ENCODE peak calls at places on chromosomes 5 and 9, in six cellular contexts. P is coronary artery, C is endothelial cell, F is PC-3, Y is IMR-90, D is GM06990. U is an unnamed sample.

GRCh38 chr5:7094626-7095025 is 301.3 kb upstream of the ADCY2 start:
- DNase-seq in P (no peak), C (peak), F (peak), Y (no peak), D (no peak), U (no peak)

GRCh38 chr9:128166169-128166568 is 6.1 kb downstream of the BBLN start:
- DNase-seq in P (no peak), C (no peak), F (no peak), Y (no peak), D (no peak), U (no peak)

GRCh38 chr5:644971-645370 is 32.8 kb downstream of the CEP72 start:
- DNase-seq in P (no peak), C (no peak), F (no peak), Y (no peak), D (no peak), U (no peak)

GRCh38 chr5:74873525-74874249 is 7.5 kb upstream of the FAM169A start:
- DNase-seq in P (no peak), C (no peak), F (no peak), Y (no peak), D (no peak), U (no peak)

GRCh38 chr5:125422342-125422741 is 675.9 kb upstream of the ZNF608 start:
- DNase-seq in P (no peak), C (no peak), F (no peak), Y (no peak), D (no peak), U (no peak)

GRCh38 chr5:71482132-71482531 is 26.7 kb downstream of the BDP1 start:
- DNase-seq in P (no peak), C (no peak), F (peak), Y (peak), D (no peak), U (no peak)

GRCh38 chr5:180069589-180070247 is 1.8 kb downstream of the RNF130 start:
- DNase-seq in P (no peak), C (no peak), F (peak), Y (no peak), D (no peak), U (no peak)

GRCh38 chr9:109256381-109256780 is 64.5 kb downstream of the EPB41L4B start:
- DNase-seq in P (no peak), C (no peak), F (no peak), Y (peak), D (no peak), U (no peak)

GRCh38 chr5:143564417-143564816 is 160.9 kb upstream of the NR3C1 start:
- DNase-seq in P (no peak), C (no peak), F (no peak), Y (no peak), D (peak), U (peak)

GRCh38 chr5:52356311-52356918 is 431.3 kb upstream of the ITGA1 start:
- DNase-seq in P (no peak), C (no peak), F (peak), Y (peak), D (no peak), U (no peak)

GRCh38 chr5:180521591-180521990 is 27.4 kb downstream of the CNOT6 start:
- DNase-seq in P (no peak), C (no peak), F (no peak), Y (no peak), D (no peak), U (no peak)

GRCh38 chr9:130331573-130331972 is 66.0 kb downstream of the HMCN2 start:
- DNase-seq in P (no peak), C (no peak), F (no peak), Y (peak), D (no peak), U (no peak)

GRCh38 chr5:135392256-135392655 is 6.8 kb downstream of the MACROH2A1 start:
- DNase-seq in P (no peak), C (no peak), F (no peak), Y (peak), D (no peak), U (no peak)

GRCh38 chr5:77698920-77699319 is 60.4 kb upstream of the OTP start:
- DNase-seq in P (no peak), C (no peak), F (no peak), Y (no peak), D (no peak), U (no peak)

GRCh38 chr5:168076561-168076991 is 214.9 kb upstream of the WWC1 start:
- DNase-seq in P (no peak), C (peak), F (peak), Y (peak), D (no peak), U (no peak)

GRCh38 chr5:10469253-10470030 is 27.8 kb downstream of the ROPN1L start:
- DNase-seq in P (no peak), C (no peak), F (peak), Y (peak), D (no peak), U (no peak)

GRCh38 chr9:123933801-123934200 is 3.9 kb upstream of the DENND1A start:
- DNase-seq in P (no peak), C (no peak), F (peak), Y (no peak), D (no peak), U (no peak)

GRCh38 chr9:115016369-115016768 is 86.0 kb upstream of the TNFSF8 start:
- DNase-seq in P (no peak), C (no peak), F (no peak), Y (no peak), D (no peak), U (no peak)

GRCh38 chr9:92506184-92506857 is 24.0 kb upstream of the ASPN start:
- DNase-seq in P (peak), C (no peak), F (peak), Y (peak), D (no peak), U (no peak)

GRCh38 chr5:178376906-178377582 is 144.4 kb upstream of the PHYKPL start:
- DNase-seq in P (no peak), C (no peak), F (no peak), Y (peak), D (no peak), U (no peak)

GRCh38 chr9:111940697-111941096 is 44.1 kb downstream of the UGCG start:
- DNase-seq in P (no peak), C (no peak), F (peak), Y (peak), D (no peak), U (no peak)

GRCh38 chr9:108416321-108416720 is 439.5 kb downstream of the ACTL7B start:
- DNase-seq in P (no peak), C (no peak), F (peak), Y (peak), D (no peak), U (no peak)

GRCh38 chr9:114437401-114437893 is 49.7 kb upstream of the AKNA start:
- DNase-seq in P (peak), C (no peak), F (no peak), Y (no peak), D (no peak), U (no peak)

GRCh38 chr5:38258037-38258318 is 381 bp upstream of the EGFLAM start:
- DNase-seq in P (no peak), C (no peak), F (no peak), Y (no peak), D (no peak), U (peak)

GRCh38 chr5:4097194-4097593 is 501.6 kb downstream of the IRX1 start:
- DNase-seq in P (no peak), C (no peak), F (no peak), Y (no peak), D (no peak), U (no peak)

GRCh38 chr9:6733831-6734230 is 23.9 kb upstream of the KDM4C start:
- DNase-seq in P (no peak), C (no peak), F (no peak), Y (no peak), D (no peak), U (no peak)

GRCh38 chr9:6735422-6735821 is 22.4 kb upstream of the KDM4C start:
- DNase-seq in P (no peak), C (no peak), F (no peak), Y (no peak), D (no peak), U (no peak)

GRCh38 chr9:6733243-6733642 is 24.5 kb upstream of the KDM4C start:
- DNase-seq in P (no peak), C (no peak), F (no peak), Y (no peak), D (no peak), U (no peak)

GRCh38 chr9:6739218-6739617 is 18.6 kb upstream of the KDM4C start:
- DNase-seq in P (no peak), C (no peak), F (peak), Y (peak), D (no peak), U (no peak)
- TF ChIP-seq CTCF in P (no peak), C (peak), F (peak), Y (peak), D (peak), U (peak)

DNA sequence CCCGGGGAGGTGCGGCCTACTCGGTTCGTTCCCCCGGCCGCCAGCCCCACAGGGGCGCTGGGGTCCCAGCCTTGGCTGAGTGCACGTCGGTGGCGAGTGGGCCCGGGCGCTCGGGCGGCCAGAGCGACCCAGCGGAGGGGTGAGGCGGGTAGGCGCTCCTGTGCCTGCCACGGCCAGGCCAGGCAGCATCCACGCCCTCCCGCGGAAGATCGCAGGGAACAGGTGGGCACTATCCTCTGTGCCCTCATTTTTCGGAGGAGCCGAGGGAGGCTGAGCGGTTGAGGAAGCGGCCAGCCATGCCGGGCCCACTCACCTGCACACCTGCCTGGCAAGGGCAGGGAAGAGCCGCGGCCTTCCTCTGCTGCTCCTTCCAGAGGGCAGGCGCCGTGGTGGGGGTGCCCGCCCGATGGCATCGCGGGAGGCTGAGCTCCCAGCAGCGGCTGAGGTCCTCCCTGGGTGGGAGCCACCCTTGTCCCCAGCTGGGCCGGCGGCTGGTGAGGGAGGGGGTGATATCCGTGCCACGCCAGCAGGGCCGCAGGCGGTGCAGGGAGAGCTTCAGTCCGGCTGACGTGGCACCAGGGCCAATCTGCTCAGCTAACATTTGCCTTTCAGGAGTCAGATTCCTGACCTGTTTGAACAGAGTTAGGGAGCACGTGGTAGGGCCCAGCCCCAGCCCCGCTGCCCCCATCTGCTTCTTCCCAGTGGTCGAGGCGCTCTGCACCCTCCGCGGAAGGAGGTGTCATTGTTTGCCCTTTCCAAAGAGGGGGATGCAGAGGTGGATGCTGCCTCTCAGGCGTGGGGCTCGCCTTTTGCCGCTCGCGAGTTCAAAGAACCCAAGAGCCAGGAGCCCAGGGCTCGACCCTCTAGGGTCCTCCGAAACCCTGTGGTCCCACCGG is 1.6 kb upstream of the SEC16A start:
- DNase-seq in P (no peak), C (no peak), F (peak), Y (no peak), D (peak), U (no peak)
- TF ChIP-seq CTCF in P (no peak), C (no peak), F (no peak), Y (no peak), D (no peak), U (no peak)

GRCh38 chr5:78908173-78908901 is 76.8 kb downstream of the ARSB start:
- DNase-seq in P (no peak), C (peak), F (no peak), Y (peak), D (no peak), U (no peak)
- TF ChIP-seq CTCF in P (no peak), C (no peak), F (no peak), Y (no peak), D (no peak), U (no peak)

DNA sequence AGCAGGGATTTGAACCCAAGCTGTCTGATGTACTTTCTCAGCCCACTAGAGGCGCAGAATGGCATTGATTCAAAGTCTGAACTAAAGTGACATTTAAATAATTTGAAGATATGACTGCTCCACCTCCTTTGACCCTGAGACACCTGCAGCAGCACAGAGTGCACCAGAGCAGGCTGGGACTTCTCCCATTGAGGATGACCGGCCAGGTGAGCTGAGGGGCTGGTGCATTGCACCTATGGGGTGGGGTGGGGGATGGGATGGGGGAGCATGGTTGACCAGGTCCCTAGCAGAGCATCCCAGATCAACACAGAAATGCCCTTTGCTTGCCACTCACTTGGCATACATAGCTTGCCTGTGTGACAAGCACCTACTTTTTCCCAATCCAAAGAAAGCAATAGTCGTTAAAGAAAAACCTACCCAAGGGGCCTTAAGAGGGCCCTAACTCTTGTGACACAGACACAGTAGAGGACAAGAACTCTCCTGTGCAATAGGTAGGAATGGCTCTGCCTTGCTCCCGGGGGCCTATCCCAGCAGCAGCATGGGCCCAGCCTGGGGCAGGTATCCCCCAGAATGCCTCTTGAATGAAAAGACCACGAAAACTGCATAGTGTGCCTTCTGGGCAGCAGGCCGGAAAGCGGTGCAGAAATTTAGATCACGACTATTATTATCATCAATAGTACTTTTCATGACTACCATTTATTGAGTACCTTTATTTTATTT is 6.5 kb downstream of the SH3PXD2B start:
- DNase-seq in P (no peak), C (no peak), F (no peak), Y (no peak), D (no peak), U (no peak)
- TF ChIP-seq CTCF in P (no peak), C (no peak), F (no peak), Y (no peak), D (peak), U (no peak)